ENCODE peak calls at places on chromosomes 6 and 20, in five cellular contexts. O, A, T, I and W are unnamed samples.

GRCh38 chr20:59835448-59836395 is 97.7 kb downstream of the SYCP2 start:
- DNase-seq in O (no peak), A (peak; percentile 91), T (peak; percentile 41), I (no peak), W (peak; percentile 68)

GRCh38 chr6:17457956-17458355 is 64.6 kb downstream of the CAP2 start:
- DNase-seq in O (no peak), A (no peak), T (no peak), I (no peak), W (no peak)

GRCh38 chr20:48698507-48699267 is 129.1 kb downstream of the PREX1 start:
- DNase-seq in O (no peak), A (no peak), T (no peak), I (peak; percentile 67), W (no peak)

GRCh38 chr20:62735331-62735821 is 26.7 kb downstream of the NTSR1 start:
- DNase-seq in O (peak; percentile 89), A (no peak), T (peak; percentile 65), I (no peak), W (no peak)

GRCh38 chr6:128767705-128768104 is 115.2 kb upstream of the LAMA2 start:
- DNase-seq in O (no peak), A (no peak), T (no peak), I (no peak), W (no peak)

GRCh38 chr20:35144694-35145093 is 2.4 kb downstream of the EDEM2 start:
- DNase-seq in O (no peak), A (no peak), T (no peak), I (no peak), W (no peak)

GRCh38 chr6:52509281-52510212 is 67.3 kb downstream of the TRAM2 start:
- DNase-seq in O (no peak), A (no peak), T (peak; percentile 85), I (no peak), W (peak; percentile 23)

GRCh38 chr20:47089151-47089550 is 194.5 kb downstream of the EYA2 start:
- DNase-seq in O (no peak), A (no peak), T (no peak), I (no peak), W (no peak)

GRCh38 chr20:12049125-12049524 is 131.4 kb downstream of the BTBD3 start:
- DNase-seq in O (no peak), A (peak; percentile 51), T (peak; percentile 12), I (no peak), W (no peak)

GRCh38 chr6:46221221-46221793 is 50.5 kb upstream of the ENPP5 start:
- DNase-seq in O (peak; percentile 18), A (peak; percentile 70), T (peak; percentile 72), I (peak; percentile 18), W (peak; percentile 21)

GRCh38 chr6:127949251-127949650 is 48.4 kb upstream of the THEMIS start:
- DNase-seq in O (no peak), A (no peak), T (no peak), I (no peak), W (no peak)

GRCh38 chr20:33490023-33490933 is at the start of gene CBFA2T2:
- DNase-seq in O (peak; percentile 28), A (peak; percentile 44), T (peak; percentile 87), I (no peak), W (peak; percentile 62)

GRCh38 chr20:62156592-62157386 is 13.2 kb downstream of the SS18L1 start:
- DNase-seq in O (peak; percentile 46), A (peak; percentile 34), T (peak; percentile 69), I (peak; percentile 84), W (no peak)

GRCh38 chr6:115733426-115733825 is 327.3 kb downstream of the FRK start:
- DNase-seq in O (no peak), A (no peak), T (no peak), I (no peak), W (no peak)

GRCh38 chr6:14732845-14733757 is 512.8 kb upstream of the JARID2 start:
- DNase-seq in O (peak; percentile 79), A (peak; percentile 95), T (peak; percentile 80), I (no peak), W (peak; percentile 95)

GRCh38 chr6:139308284-139308916 is 16.6 kb upstream of the TXLNB start:
- DNase-seq in O (no peak), A (peak; percentile 13), T (peak; percentile 37), I (no peak), W (no peak)

GRCh38 chr6:143750945-143751344 is 73.2 kb downstream of the PHACTR2 start:
- DNase-seq in O (no peak), A (no peak), T (no peak), I (no peak), W (no peak)

GRCh38 chr6:134318396-134319281 is 727 bp upstream of the SGK1 start:
- DNase-seq in O (no peak), A (no peak), T (no peak), I (no peak), W (no peak)

GRCh38 chr6:134315974-134316391 is 1.9 kb downstream of the SGK1 start:
- DNase-seq in O (no peak), A (no peak), T (no peak), I (peak; percentile 24), W (no peak)

GRCh38 chr6:134316733-134317431 is 1.0 kb downstream of the SGK1 start:
- DNase-seq in O (no peak), A (no peak), T (no peak), I (no peak), W (no peak)

GRCh38 chr6:134315189-134315588 is 2.7 kb downstream of the SGK1 start:
- DNase-seq in O (no peak), A (no peak), T (no peak), I (peak; percentile 79), W (no peak)

GRCh38 chr6:134317471-134318131 is at the start of gene SGK1:
- DNase-seq in O (no peak), A (peak; percentile 17), T (peak; percentile 57), I (no peak), W (peak; percentile 78)
- TF ChIP-seq EZH2 in O (no peak), A (no peak), T (no peak), I (no peak), W (no peak)

DNA sequence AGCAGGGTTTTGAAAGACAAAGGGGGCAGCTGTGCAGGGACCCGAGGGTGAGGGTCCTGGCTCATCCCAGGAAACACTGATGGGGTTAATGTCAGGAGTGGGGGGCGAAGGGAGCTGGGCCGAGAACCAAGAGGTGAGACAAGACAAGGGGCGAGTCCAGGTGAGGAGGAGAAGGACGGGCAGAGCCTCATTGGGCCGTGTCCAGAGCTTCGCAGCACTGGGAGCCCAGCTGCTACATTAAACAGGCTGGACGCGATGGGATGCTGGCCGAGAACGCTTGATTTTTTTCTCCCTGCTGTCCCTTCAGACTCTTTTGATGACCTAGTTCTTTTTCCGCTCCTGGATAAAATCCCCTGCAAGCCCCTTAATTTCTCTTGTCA is 172.8 kb upstream of the SNX9 start:
- DNase-seq in O (no peak), A (no peak), T (peak; percentile 6), I (no peak), W (no peak)
- H3K4me3 ChIP-seq in O (no peak overlapping the region), A (no peak overlapping the region), T (no peak overlapping the region), I (no peak overlapping the region), W (no peak overlapping the region)

GRCh38 chr20:25203089-25203488 is 7.6 kb downstream of the ENTPD6 start:
- DNase-seq in O (no peak), A (no peak), T (no peak), I (no peak), W (no peak)
- H3K27ac ChIP-seq in O (no peak overlapping the region), A (no peak overlapping the region), T (no peak overlapping the region), I (no peak overlapping the region), W (no peak overlapping the region)

DNA sequence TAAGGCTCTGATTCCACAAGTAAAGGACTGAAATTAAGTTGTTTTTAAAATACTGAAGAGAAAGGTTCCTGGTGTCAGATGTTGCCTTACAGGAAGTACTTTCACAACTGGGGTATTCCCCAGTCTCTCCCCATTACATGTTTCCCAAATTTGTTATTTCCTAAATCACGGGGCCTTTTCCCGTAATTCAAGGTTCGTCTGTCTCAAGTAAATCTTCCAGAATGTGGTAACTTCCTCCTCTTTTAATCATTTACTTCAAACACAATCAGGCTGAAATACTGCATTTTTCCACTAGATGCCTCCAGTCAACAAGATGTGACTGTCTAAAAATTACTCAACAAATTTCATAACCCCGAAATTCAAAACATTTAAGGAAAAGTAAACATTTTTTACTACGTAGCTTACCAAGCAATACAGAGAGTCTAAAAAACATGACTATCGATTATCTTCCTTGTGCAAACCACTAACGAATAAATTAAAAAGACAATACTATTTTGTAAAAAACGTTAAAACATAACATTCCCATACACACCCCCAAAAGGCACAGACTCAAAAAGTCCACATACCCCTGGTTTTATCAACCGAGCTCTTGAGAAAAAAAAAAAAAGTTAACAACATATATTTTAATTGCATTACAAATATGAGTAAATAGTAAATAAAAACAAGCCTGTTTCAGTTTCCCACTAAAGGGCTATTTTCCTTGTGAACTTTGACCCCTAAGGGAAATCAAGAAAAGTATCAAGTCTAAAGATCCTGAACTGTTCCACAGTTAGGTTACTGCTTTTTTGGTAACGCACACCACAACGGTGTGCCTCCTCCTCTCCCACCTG is 1.7 kb downstream of the SOD2 start:
- DNase-seq in O (peak; percentile 55), A (peak; percentile 78), T (peak; percentile 86), I (peak; percentile 56), W (peak; percentile 87)
- TF ChIP-seq EZH2 in O (no peak), A (no peak), T (no peak), I (no peak), W (no peak)

DNA sequence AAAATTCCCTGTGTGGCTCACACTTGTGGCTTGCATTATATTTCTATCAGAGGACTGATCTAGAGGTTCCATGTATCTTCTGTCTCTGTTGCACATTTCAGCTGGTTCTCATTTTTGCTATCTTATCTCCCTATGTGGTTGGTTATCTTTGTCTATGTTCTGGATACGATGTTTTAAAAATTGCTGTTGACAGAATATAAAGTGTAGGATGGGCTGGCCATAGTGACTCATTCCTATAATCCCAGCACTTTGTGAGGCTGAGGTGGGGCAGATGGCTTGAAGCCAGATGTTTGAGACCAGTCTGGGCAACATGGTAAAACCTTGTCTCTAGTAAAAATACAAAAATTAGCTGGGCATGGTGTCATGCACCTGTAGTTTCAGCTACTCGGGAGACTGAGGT is 9.9 kb upstream of the ULBP3 start:
- DNase-seq in O (no peak), A (peak; percentile 73), T (no peak), I (no peak), W (peak; percentile 72)
- H3K4me3 ChIP-seq in O (no peak overlapping the region), A (no peak overlapping the region), T (no peak overlapping the region), I (no peak overlapping the region), W (no peak overlapping the region)

GRCh38 chr6:37174515-37175331 is 4.8 kb downstream of the PIM1 start:
- DNase-seq in O (no peak), A (no peak), T (no peak), I (no peak), W (no peak)

GRCh38 chr6:37174196-37174514 is 4.2 kb downstream of the PIM1 start:
- DNase-seq in O (no peak), A (no peak), T (no peak), I (peak; percentile 63), W (no peak)

GRCh38 chr6:37172991-37173572 is 3.1 kb downstream of the PIM1 start:
- DNase-seq in O (no peak), A (no peak), T (no peak), I (peak; percentile 9), W (no peak)

GRCh38 chr6:37171970-37172812 is 2.2 kb downstream of the PIM1 start:
- DNase-seq in O (peak; percentile 86), A (peak; percentile 98), T (peak; percentile 96), I (peak; percentile 80), W (peak; percentile 92)

GRCh38 chr6:37173573-37174195 is 3.7 kb downstream of the PIM1 start:
- DNase-seq in O (no peak), A (no peak), T (peak; percentile 43), I (peak; percentile 65), W (no peak)
- H3K27ac ChIP-seq in O (no peak overlapping the region), A (no peak overlapping the region), T (peak overlapping the region; percentile 3), I (peak overlapping the region; percentile 82), W (no peak overlapping the region)